ENCODE peak calls at places on chromosomes 3 and 15, in five cellular contexts. V is CD4-positive, alpha-beta T cell; W is thoracic aorta; E is psoas muscle; I is dorsolateral prefrontal cortex. Q is an unnamed sample.

GRCh38 chr3:88113311-88114162 is 36.2 kb upstream of the C3orf38 start:
- DNase-seq in V (peak), W (peak), E (no peak), I (no peak), Q (no peak)

GRCh38 chr3:122533480-122533879 is 18.7 kb upstream of the KPNA1 start:
- DNase-seq in V (no peak), W (no peak), E (no peak), I (no peak), Q (no peak)

GRCh38 chr3:171553085-171553484 is 92.9 kb upstream of the TNIK start:
- DNase-seq in V (no peak), W (no peak), E (no peak), I (no peak), Q (no peak)

GRCh38 chr15:72778796-72779195 is 4.8 kb downstream of the ADPGK start:
- DNase-seq in V (no peak), W (no peak), E (no peak), I (no peak), Q (no peak)

GRCh38 chr15:74173545-74174215 is at the start of gene ISLR:
- DNase-seq in V (no peak), W (no peak), E (peak), I (peak), Q (no peak)

GRCh38 chr3:13581485-13582365 is 32.8 kb downstream of the FBLN2 start:
- DNase-seq in V (no peak), W (no peak), E (peak), I (no peak), Q (no peak)

GRCh38 chr3:38267689-38268477 is 2.3 kb downstream of the SLC22A13 start:
- DNase-seq in V (no peak), W (no peak), E (no peak), I (no peak), Q (no peak)

GRCh38 chr3:153051427-153052095 is 110.5 kb upstream of the RAP2B start:
- DNase-seq in V (no peak), W (no peak), E (no peak), I (no peak), Q (no peak)

GRCh38 chr15:58486062-58486461 is 54.3 kb downstream of the LIPC start:
- DNase-seq in V (no peak), W (no peak), E (no peak), I (no peak), Q (no peak)

GRCh38 chr15:42324308-42324707 is 35.0 kb upstream of the CAPN3 start:
- DNase-seq in V (no peak), W (no peak), E (no peak), I (no peak), Q (no peak)

GRCh38 chr3:108171095-108171494 is 51.1 kb downstream of the IFT57 start:
- DNase-seq in V (no peak), W (no peak), E (no peak), I (no peak), Q (no peak)

DNA sequence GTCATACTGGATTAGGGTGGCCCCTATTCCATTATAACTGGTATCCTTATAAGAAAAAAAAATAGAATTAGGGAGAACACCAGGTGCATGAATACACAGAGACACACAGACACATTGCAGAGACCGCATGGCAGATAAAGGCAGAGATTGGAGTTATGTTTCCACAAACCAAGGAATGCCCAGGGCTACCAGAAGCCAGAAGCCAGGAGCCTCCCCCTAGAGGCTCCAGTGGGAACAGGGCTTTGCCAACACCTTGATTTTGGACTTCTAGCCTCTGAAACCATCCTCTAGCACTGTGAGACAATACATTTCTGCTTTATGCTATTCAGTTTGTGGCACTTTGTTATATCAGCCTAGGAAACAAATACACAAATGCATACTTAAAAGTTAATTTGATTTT is 10.4 kb downstream of the GOLM2 start:
- DNase-seq in V (no peak), W (no peak), E (no peak), I (no peak), Q (no peak)
- TF ChIP-seq CTCF in V (no peak), W (no peak), E (no peak), I (no peak), Q (no peak)

GRCh38 chr3:128875556-128876120 is 3.8 kb upstream of the ACAD9 start:
- DNase-seq in V (peak), W (no peak), E (peak), I (no peak), Q (peak)
- TF ChIP-seq CTCF in V (peak), W (no peak), E (peak), I (peak), Q (peak)

DNA sequence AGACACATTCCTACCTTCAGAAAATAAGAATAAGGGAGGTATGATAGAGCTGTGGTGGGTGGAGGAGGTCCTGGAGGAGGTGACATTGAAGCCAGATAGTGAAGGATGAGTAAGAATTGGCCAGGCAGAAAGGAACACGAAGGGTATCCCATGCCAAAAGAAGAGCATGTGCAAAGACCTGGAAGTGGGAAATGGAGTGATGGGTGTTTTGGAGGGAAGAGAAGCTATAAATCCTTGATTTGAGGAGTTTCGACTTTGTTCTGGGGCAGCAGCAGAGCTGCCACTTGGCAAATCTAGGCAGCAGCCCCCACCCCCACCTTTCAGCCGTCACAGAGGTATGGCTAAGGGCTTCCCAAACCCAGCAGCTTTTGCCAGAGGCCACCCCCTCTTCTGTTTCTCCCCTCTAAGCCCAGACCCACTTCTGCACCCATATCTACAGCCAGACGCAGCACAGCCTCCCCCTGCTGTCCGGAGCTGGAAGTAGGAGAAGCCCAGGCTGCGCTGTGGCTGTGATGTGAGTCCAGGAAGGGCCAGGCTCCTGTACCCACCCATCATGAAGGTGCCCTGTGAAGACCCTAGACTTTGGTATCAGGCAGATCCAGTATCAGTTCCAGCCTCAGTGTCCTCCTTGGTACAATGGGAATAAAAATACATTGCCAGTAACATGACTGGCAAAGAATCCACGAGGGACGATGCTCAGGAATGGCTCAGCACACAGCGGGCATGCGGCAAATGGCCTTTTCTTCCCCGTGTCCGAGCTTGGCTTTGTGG is 188.7 kb upstream of the LINGO1 start:
- DNase-seq in V (peak), W (no peak), E (no peak), I (peak), Q (no peak)
- TF ChIP-seq CTCF in V (no peak), W (peak), E (peak), I (peak), Q (no peak)

DNA sequence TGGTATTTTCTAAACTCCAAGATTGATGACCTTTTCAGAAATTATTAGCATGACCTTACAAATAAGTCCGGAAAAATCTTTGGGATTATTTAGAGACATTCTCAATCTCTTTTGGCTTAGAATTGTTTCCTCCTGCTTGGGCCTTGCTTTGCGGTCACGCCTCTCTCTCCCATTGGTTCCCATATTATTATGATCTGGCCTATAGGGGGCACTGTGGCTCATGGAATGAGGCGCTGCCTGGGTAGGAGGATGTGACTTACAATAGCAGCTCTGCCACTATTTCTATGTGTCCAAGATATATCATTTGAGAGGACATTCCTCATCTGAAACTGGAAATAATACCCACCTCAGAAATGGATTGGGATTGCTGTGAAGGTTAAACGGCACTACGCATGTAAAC is 464.9 kb downstream of the MFSD1 start:
- DNase-seq in V (no peak), W (no peak), E (no peak), I (no peak), Q (no peak)
- TF ChIP-seq CTCF in V (no peak), W (no peak), E (peak), I (peak), Q (peak)

GRCh38 chr3:114132500-114132899 is 46.4 kb downstream of the DRD3 start:
- DNase-seq in V (no peak), W (no peak), E (no peak), I (no peak), Q (no peak)
- TF ChIP-seq CTCF in V (no peak), W (no peak), E (no peak), I (no peak), Q (no peak)

DNA sequence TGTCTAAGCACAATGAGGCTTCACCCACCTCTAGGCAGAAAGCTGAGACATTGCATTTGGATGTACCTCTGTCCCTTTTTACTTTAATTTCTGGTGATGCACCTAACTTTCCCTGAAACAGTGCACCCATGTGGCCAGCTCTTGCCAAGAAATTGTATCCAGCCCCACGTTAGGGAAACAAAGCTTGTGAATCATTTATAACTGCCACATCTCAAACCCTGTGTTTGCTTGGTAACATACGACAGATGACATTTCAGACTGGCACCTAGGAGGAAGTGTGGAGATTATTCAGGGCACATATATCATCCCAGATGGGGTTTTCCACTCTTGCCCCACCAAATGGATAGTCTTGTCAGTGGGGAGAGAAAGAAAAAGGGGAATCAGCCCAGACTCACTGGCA is 2.1 kb downstream of the CYB561D2 start:
- DNase-seq in V (no peak), W (no peak), E (no peak), I (no peak), Q (no peak)
- TF ChIP-seq CTCF in V (no peak), W (no peak), E (no peak), I (no peak), Q (no peak)

GRCh38 chr15:25852696-25853524 is 10.2 kb downstream of the ATP10A start:
- DNase-seq in V (no peak), W (no peak), E (no peak), I (no peak), Q (no peak)
- TF ChIP-seq CTCF in V (no peak), W (peak), E (no peak), I (no peak), Q (no peak)

GRCh38 chr3:66404246-66404645 is 96.6 kb downstream of the LRIG1 start:
- DNase-seq in V (no peak), W (no peak), E (no peak), I (peak), Q (no peak)

GRCh38 chr3:66401578-66402382 is 99.0 kb downstream of the LRIG1 start:
- DNase-seq in V (no peak), W (no peak), E (no peak), I (no peak), Q (no peak)

GRCh38 chr3:66404903-66405700 is 95.7 kb downstream of the LRIG1 start:
- DNase-seq in V (no peak), W (no peak), E (no peak), I (peak), Q (no peak)

GRCh38 chr3:66402596-66403267 is 98.1 kb downstream of the LRIG1 start:
- DNase-seq in V (no peak), W (no peak), E (no peak), I (no peak), Q (no peak)

GRCh38 chr3:66403268-66403990 is 97.4 kb downstream of the LRIG1 start:
- DNase-seq in V (no peak), W (no peak), E (no peak), I (peak), Q (no peak)
- TF ChIP-seq CTCF in V (no peak), W (no peak), E (no peak), I (no peak), Q (no peak)

GRCh38 chr3:128504957-128505730 is 12.1 kb upstream of the GATA2 start:
- DNase-seq in V (no peak), W (no peak), E (no peak), I (no peak), Q (no peak)

GRCh38 chr3:128504533-128504915 is 11.5 kb upstream of the GATA2 start:
- DNase-seq in V (no peak), W (no peak), E (no peak), I (no peak), Q (no peak)

GRCh38 chr3:128505771-128506170 is 12.8 kb upstream of the GATA2 start:
- DNase-seq in V (no peak), W (no peak), E (no peak), I (no peak), Q (no peak)

GRCh38 chr3:128506721-128507120 is 13.7 kb upstream of the GATA2 start:
- DNase-seq in V (no peak), W (no peak), E (no peak), I (no peak), Q (no peak)

GRCh38 chr3:128508852-128509251 is 15.9 kb upstream of the GATA2 start:
- DNase-seq in V (no peak), W (no peak), E (no peak), I (no peak), Q (no peak)
- TF ChIP-seq CTCF in V (no peak), W (no peak), E (no peak), I (no peak), Q (no peak)

GRCh38 chr15:94584833-94585244 is 353.5 kb downstream of the MCTP2 start:
- DNase-seq in V (peak), W (no peak), E (no peak), I (no peak), Q (no peak)

GRCh38 chr15:94580186-94580585 is 348.8 kb downstream of the MCTP2 start:
- DNase-seq in V (no peak), W (no peak), E (no peak), I (no peak), Q (no peak)

GRCh38 chr15:94579261-94579660 is 347.9 kb downstream of the MCTP2 start:
- DNase-seq in V (no peak), W (no peak), E (no peak), I (no peak), Q (no peak)

GRCh38 chr15:94586099-94586498 is 354.7 kb downstream of the MCTP2 start:
- DNase-seq in V (no peak), W (no peak), E (no peak), I (no peak), Q (no peak)

DNA sequence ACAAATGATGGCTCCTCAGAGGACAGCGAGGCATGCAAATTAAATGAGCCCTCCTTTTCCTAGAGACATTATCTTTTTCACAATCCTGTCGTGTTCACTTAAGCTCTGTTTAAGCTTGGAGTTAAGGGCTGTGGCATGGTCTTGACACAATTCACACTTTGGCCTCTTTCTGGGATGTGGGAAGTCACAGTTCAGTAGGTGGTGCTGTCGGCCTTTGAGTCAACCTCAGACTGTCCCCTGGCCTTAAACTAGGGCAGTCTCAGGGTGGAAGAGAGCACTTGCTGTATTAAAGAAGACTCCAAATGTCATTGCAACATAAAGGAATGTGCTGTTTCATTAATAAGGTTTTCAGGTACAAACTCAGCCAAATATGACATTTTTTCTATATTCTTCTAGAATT is 351.0 kb downstream of the MCTP2 start:
- DNase-seq in V (no peak), W (no peak), E (no peak), I (no peak), Q (no peak)
- TF ChIP-seq CTCF in V (peak), W (no peak), E (no peak), I (no peak), Q (no peak)

Q was measured in CD14-positive monocyte.